ENCODE peak calls at places on chromosomes 12 and 14, in four cellular contexts. V, X, P and K are unnamed samples.

GRCh38 chr12:3630621-3631271 is 122.2 kb downstream of the CRACR2A start:
- DNase-seq in V (no peak), X (no peak), P (no peak), K (no peak)

GRCh38 chr12:59403259-59403932 is 192.4 kb upstream of the SLC16A7 start:
- DNase-seq in V (peak; percentile 63), X (peak; percentile 41), P (peak; percentile 75), K (peak; percentile 79)

GRCh38 chr12:66638666-66639065 is 40.2 kb downstream of the GRIP1 start:
- DNase-seq in V (no peak), X (no peak), P (no peak), K (no peak)

GRCh38 chr12:52789637-52790426 is 6.1 kb downstream of the KRT3 start:
- DNase-seq in V (no peak), X (no peak), P (no peak), K (no peak)

GRCh38 chr12:120738252-120739030 is 12.8 kb downstream of the ACADS start:
- DNase-seq in V (no peak), X (no peak), P (no peak), K (no peak)

GRCh38 chr12:65962921-65963883 is 138.9 kb downstream of the HMGA2 start:
- DNase-seq in V (peak; percentile 75), X (no peak), P (no peak), K (peak; percentile 47)

GRCh38 chr12:76820888-76821482 is 57.1 kb downstream of the ZDHHC17 start:
- DNase-seq in V (peak; percentile 28), X (peak; percentile 11), P (peak; percentile 47), K (peak; percentile 51)

GRCh38 chr12:121580959-121581680 is at the start of gene KDM2B:
- DNase-seq in V (peak; percentile 60), X (no peak), P (peak; percentile 67), K (peak; percentile 68)

GRCh38 chr14:32588448-32589320 is 259.6 kb downstream of the AKAP6 start:
- DNase-seq in V (peak; percentile 67), X (no peak), P (peak; percentile 65), K (peak; percentile 74)

GRCh38 chr14:20610002-20610765 is 19.0 kb upstream of the RNASE12 start:
- DNase-seq in V (peak; percentile 66), X (peak; percentile 82), P (peak; percentile 82), K (peak; percentile 87)

GRCh38 chr14:93858896-93859295 is 68.2 kb upstream of the FAM181A start:
- DNase-seq in V (no peak), X (no peak), P (no peak), K (no peak)

GRCh38 chr14:68695326-68695768 is 97.5 kb downstream of the ZFP36L1 start:
- DNase-seq in V (peak; percentile 99), X (no peak), P (peak; percentile 100), K (peak; percentile 100)

GRCh38 chr12:48781750-48782456 is 7.0 kb downstream of the ADCY6 start:
- DNase-seq in V (no peak), X (no peak), P (no peak), K (no peak)

GRCh38 chr12:102811125-102811737 is 105.8 kb downstream of the PAH start:
- DNase-seq in V (no peak), X (no peak), P (no peak), K (peak; percentile 7)

GRCh38 chr12:90925562-90925961 is 29.4 kb downstream of the CCER1 start:
- DNase-seq in V (no peak), X (no peak), P (no peak), K (no peak)

GRCh38 chr12:131726-132465 is 65.3 kb downstream of the IQSEC3 start:
- DNase-seq in V (no peak), X (no peak), P (no peak), K (no peak)

GRCh38 chr12:3036901-3037600 is 40.1 kb upstream of the TSPAN9 start:
- DNase-seq in V (no peak), X (no peak), P (no peak), K (no peak)

GRCh38 chr14:69259531-69260245 is at the start of gene GALNT16:
- DNase-seq in V (peak; percentile 26), X (peak; percentile 47), P (peak; percentile 12), K (peak; percentile 27)

GRCh38 chr14:52355526-52355925 is 41.4 kb downstream of the PTGER2 start:
- DNase-seq in V (no peak), X (no peak), P (peak; percentile 20), K (no peak)

GRCh38 chr12:129028824-129029223 is 175.5 kb downstream of the GLT1D1 start:
- DNase-seq in V (no peak), X (no peak), P (no peak), K (no peak)

GRCh38 chr12:111129149-111129548 is 208.8 kb upstream of the MYL2 start:
- DNase-seq in V (no peak), X (no peak), P (no peak), K (no peak)

GRCh38 chr12:108599948-108600701 is 2.2 kb upstream of the TMEM119 start:
- DNase-seq in V (no peak), X (no peak), P (no peak), K (no peak)

GRCh38 chr14:31969371-31969770 is 107.7 kb upstream of the ARHGAP5 start:
- DNase-seq in V (no peak), X (no peak), P (no peak), K (no peak)

GRCh38 chr14:44966601-44967336 is 4.8 kb downstream of the TOGARAM1 start:
- DNase-seq in V (no peak), X (no peak), P (no peak), K (peak; percentile 27)

GRCh38 chr14:61560323-61560722 is 135.0 kb upstream of the HIF1A start:
- DNase-seq in V (no peak), X (no peak), P (peak; percentile 61), K (no peak)

GRCh38 chr14:104898870-104899510 is 25.7 kb upstream of the PLD4 start:
- DNase-seq in V (no peak), X (no peak), P (no peak), K (no peak)

GRCh38 chr12:8817856-8818255 is 4.6 kb upstream of the A2ML1 start:
- DNase-seq in V (no peak), X (no peak), P (no peak), K (no peak)

GRCh38 chr14:49946320-49947141 is 53.6 kb downstream of the ARF6 start:
- DNase-seq in V (peak; percentile 69), X (peak; percentile 26), P (peak; percentile 68), K (peak; percentile 72)

GRCh38 chr12:110314308-110314707 is 33.3 kb downstream of the ATP2A2 start:
- DNase-seq in V (peak; percentile 72), X (no peak), P (peak; percentile 92), K (peak; percentile 84)

GRCh38 chr12:6967548-6968100 is 2.8 kb downstream of the PHB2 start:
- DNase-seq in V (no peak), X (no peak), P (no peak), K (no peak)

GRCh38 chr12:81758421-81759214 is 532 bp downstream of the PPFIA2 start:
- DNase-seq in V (peak; percentile 41), X (peak; percentile 14), P (no peak), K (peak; percentile 56)

GRCh38 chr12:121038861-121039654 is at the start of gene OASL:
- DNase-seq in V (no peak), X (peak; percentile 25), P (no peak), K (peak; percentile 79)

GRCh38 chr14:75886661-75887348 is 95.0 kb downstream of the TGFB3 start:
- DNase-seq in V (no peak), X (no peak), P (no peak), K (peak; percentile 75)

GRCh38 chr14:68787235-68787727 is 5.6 kb downstream of the ZFP36L1 start:
- DNase-seq in V (peak; percentile 40), X (no peak), P (no peak), K (no peak)

GRCh38 chr14:23364604-23365352 is at the start of gene EFS:
- DNase-seq in V (peak; percentile 9), X (peak; percentile 47), P (peak; percentile 18), K (no peak)

DNA sequence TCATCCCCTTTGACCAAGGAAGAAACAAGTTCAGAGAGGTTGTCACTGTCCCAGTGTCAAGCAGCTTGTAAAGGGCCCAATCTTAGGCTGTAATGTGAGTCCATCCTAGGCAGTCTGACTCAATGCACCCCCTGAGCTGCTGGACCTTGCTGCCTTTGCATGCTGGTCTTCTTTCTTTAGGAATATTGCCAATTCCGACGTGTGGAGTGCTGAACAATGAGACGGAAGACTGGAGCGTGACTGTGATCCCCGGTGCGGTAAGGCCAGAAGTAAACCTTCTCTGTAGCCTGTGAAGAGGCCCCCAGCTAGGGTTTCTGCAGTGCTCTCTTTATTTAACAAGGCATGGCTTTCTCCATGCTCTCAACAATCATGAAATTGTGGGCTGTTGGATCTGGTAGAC is 963 bp downstream of the TCTN2 start:
- DNase-seq in V (peak; percentile 65), X (no peak), P (peak; percentile 71), K (peak; percentile 11)
- H3K4me3 ChIP-seq in V (peak overlapping the region; percentile 89), X (peak overlapping the region; percentile 90), P (peak overlapping the region; percentile 80), K (peak overlapping the region; percentile 83)

DNA sequence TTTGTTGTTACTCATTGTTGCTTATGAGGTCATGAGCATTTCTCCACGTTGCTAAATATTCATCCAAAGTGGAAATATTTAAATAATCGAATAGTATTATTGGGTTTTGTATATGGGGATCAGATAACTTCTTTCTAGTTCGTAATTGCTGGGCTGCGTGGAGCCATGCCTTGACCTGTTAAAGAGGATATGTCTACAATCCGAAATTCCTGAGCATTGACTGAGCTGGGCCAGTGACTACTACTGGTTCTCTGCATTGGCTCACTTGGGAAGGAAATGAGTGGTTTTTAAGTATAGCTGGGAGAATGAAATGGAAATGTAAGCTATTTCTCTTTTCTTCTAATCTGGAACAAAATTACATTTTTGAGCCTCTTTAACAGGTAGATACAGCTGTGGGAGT is 163.2 kb downstream of the RPL10L start:
- DNase-seq in V (no peak), X (no peak), P (no peak), K (no peak)
- H3K4me3 ChIP-seq in V (no peak overlapping the region), X (no peak overlapping the region), P (no peak overlapping the region), K (no peak overlapping the region)

GRCh38 chr12:56153291-56154065 is 1.1 kb downstream of the MYL6B start:
- DNase-seq in V (no peak), X (no peak), P (no peak), K (no peak)

GRCh38 chr12:56152756-56153137 is 360 bp downstream of the MYL6B start:
- DNase-seq in V (no peak), X (no peak), P (no peak), K (no peak)

GRCh38 chr12:56154818-56155217 is 2.4 kb downstream of the MYL6B start:
- DNase-seq in V (no peak), X (no peak), P (no peak), K (no peak)

GRCh38 chr12:56155256-56155845 is 2.8 kb upstream of the MYL6 start:
- DNase-seq in V (no peak), X (no peak), P (no peak), K (no peak)

GRCh38 chr12:56154246-56154771 is 1.9 kb downstream of the MYL6B start:
- DNase-seq in V (no peak), X (no peak), P (no peak), K (no peak)
- H3K4me3 ChIP-seq in V (no peak overlapping the region), X (no peak overlapping the region), P (no peak overlapping the region), K (no peak overlapping the region)

GRCh38 chr14:79861111-79861510 is 350.2 kb downstream of the DIO2 start:
- DNase-seq in V (no peak), X (no peak), P (no peak), K (peak; percentile 8)
- H3K4me3 ChIP-seq in V (no peak overlapping the region), X (no peak overlapping the region), P (no peak overlapping the region), K (no peak overlapping the region)

DNA sequence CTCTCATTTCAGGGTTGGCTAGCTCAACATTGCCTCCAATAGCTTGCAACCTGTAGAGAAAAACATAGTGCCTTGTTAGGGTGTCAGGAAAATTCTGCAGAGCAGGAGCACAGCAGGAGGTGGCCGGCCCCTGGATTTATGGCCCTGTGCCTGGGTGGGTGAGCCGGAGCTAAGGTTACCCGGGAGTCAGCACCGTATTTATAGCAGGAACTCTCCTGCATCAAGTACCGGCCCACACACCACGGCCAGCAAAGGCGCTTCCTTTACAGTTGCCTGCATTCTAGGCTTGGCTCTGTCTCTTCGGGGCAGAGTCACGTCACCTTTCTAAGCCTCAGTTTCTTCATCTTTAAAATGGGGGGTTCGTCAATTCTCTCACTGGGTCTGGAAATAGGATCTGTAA is 52.8 kb upstream of the EML1 start:
- DNase-seq in V (no peak), X (peak; percentile 61), P (no peak), K (no peak)
- H3K4me3 ChIP-seq in V (no peak overlapping the region), X (peak overlapping the region; percentile 70), P (no peak overlapping the region), K (no peak overlapping the region)